ENCODE peak calls at places on chromosomes 12 and 14, in five cellular contexts. W is AG10803, P is omental fat pad, C is ovary, Y is neural crest cell. R is an unnamed sample.
A peak's percentile ranks its signal among the peaks of the same experiment; 100 is the strongest.

GRCh38 chr12:111304642-111305071 is 64.2 kb downstream of the PHETA1 start:
- DNase-seq in W (no peak), P (no peak), C (no peak), Y (no peak), R (no peak)

GRCh38 chr14:80084196-80084595 is 127.1 kb downstream of the DIO2 start:
- DNase-seq in W (no peak), P (no peak), C (no peak), Y (no peak), R (no peak)

GRCh38 chr14:87179936-87180335 is 813.0 kb downstream of the GALC start:
- DNase-seq in W (no peak), P (no peak), C (no peak), Y (no peak), R (no peak)

GRCh38 chr14:70013269-70013873 is 134.2 kb downstream of the SMOC1 start:
- DNase-seq in W (no peak), P (no peak), C (no peak), Y (peak; percentile 63), R (no peak)

GRCh38 chr12:52742196-52742580 is 35.0 kb downstream of the KRT76 start:
- DNase-seq in W (no peak), P (no peak), C (no peak), Y (no peak), R (no peak)

GRCh38 chr12:2687058-2687457 is 107.7 kb upstream of the FKBP4 start:
- DNase-seq in W (no peak), P (no peak), C (no peak), Y (no peak), R (no peak)

GRCh38 chr12:109258607-109259544 is 50.2 kb downstream of the FOXN4 start:
- DNase-seq in W (no peak), P (no peak), C (no peak), Y (no peak), R (no peak)

GRCh38 chr12:4908694-4909396 is 860 bp upstream of the KCNA1 start:
- DNase-seq in W (no peak), P (no peak), C (no peak), Y (peak; percentile 57), R (no peak)

GRCh38 chr12:108969622-108970021 is 51.2 kb downstream of the SVOP start:
- DNase-seq in W (no peak), P (no peak), C (no peak), Y (no peak), R (no peak)

GRCh38 chr12:119956047-119956446 is 33.0 kb upstream of the BICDL1 start:
- DNase-seq in W (no peak), P (no peak), C (no peak), Y (no peak), R (no peak)

GRCh38 chr12:50061172-50061571 is 3.8 kb downstream of the ASIC1 start:
- DNase-seq in W (no peak), P (no peak), C (no peak), Y (no peak), R (no peak)

GRCh38 chr12:106493531-106493930 is 89.3 kb upstream of the RFX4 start:
- DNase-seq in W (no peak), P (no peak), C (no peak), Y (peak; percentile 31), R (no peak)

GRCh38 chr12:77615331-77615730 is 215.4 kb upstream of the NAV3 start:
- DNase-seq in W (no peak), P (no peak), C (no peak), Y (no peak), R (no peak)

GRCh38 chr12:70724444-70724843 is 87.2 kb upstream of the PTPRB start:
- DNase-seq in W (peak; percentile 9), P (no peak), C (no peak), Y (no peak), R (no peak)

GRCh38 chr14:80390911-80391310 is 179.6 kb upstream of the DIO2 start:
- DNase-seq in W (peak; percentile 53), P (no peak), C (no peak), Y (no peak), R (no peak)

GRCh38 chr12:120225852-120226640 is 25.1 kb upstream of the RPLP0 start:
- DNase-seq in W (no peak), P (no peak), C (no peak), Y (no peak), R (no peak)

GRCh38 chr12:2300168-2300567 is 247.4 kb downstream of the CACNA1C start:
- DNase-seq in W (no peak), P (no peak), C (no peak), Y (no peak), R (no peak)

GRCh38 chr12:45726594-45727300 is 2.8 kb upstream of the ARID2 start:
- DNase-seq in W (peak; percentile 51), P (peak; percentile 29), C (peak; percentile 78), Y (peak; percentile 29), R (peak; percentile 86)

GRCh38 chr12:101021911-101022388 is 188.1 kb downstream of the SLC5A8 start:
- DNase-seq in W (peak; percentile 94), P (no peak), C (no peak), Y (no peak), R (no peak)

GRCh38 chr14:52840916-52841315 is 49.5 kb upstream of the GNPNAT1 start:
- DNase-seq in W (peak; percentile 69), P (no peak), C (no peak), Y (no peak), R (no peak)

GRCh38 chr12:29054790-29055663 is 94.1 kb upstream of the FAR2 start:
- DNase-seq in W (no peak), P (no peak), C (no peak), Y (no peak), R (no peak)

GRCh38 chr12:27524839-27525238 is 833 bp downstream of the PPFIBP1 start:
- DNase-seq in W (peak; percentile 57), P (no peak), C (peak; percentile 42), Y (no peak), R (no peak)

GRCh38 chr14:95150910-95151309 is 6.4 kb downstream of the DICER1 start:
- DNase-seq in W (no peak), P (no peak), C (no peak), Y (no peak), R (no peak)

GRCh38 chr14:36229262-36229661 is 52.7 kb upstream of the PTCSC3 start:
- DNase-seq in W (no peak), P (no peak), C (no peak), Y (no peak), R (no peak)

GRCh38 chr12:94621662-94622359 is 28.5 kb downstream of the TMCC3 start:
- DNase-seq in W (no peak), P (no peak), C (no peak), Y (no peak), R (no peak)

GRCh38 chr12:6788972-6789905 is at the start of gene CD4:
- DNase-seq in W (no peak), P (no peak), C (no peak), Y (no peak), R (no peak)

GRCh38 chr14:79254069-79254775 is 957.1 kb downstream of the DIO2 start:
- DNase-seq in W (peak; percentile 18), P (no peak), C (no peak), Y (no peak), R (no peak)

GRCh38 chr12:124402281-124403066 is 107.6 kb downstream of the RFLNA start:
- DNase-seq in W (no peak), P (no peak), C (no peak), Y (no peak), R (no peak)

GRCh38 chr12:105741786-105742566 is 396.8 kb downstream of the NUAK1 start:
- DNase-seq in W (peak; percentile 96), P (no peak), C (no peak), Y (no peak), R (no peak)

GRCh38 chr12:2627343-2628191 is 167.2 kb upstream of the FKBP4 start:
- DNase-seq in W (no peak), P (no peak), C (no peak), Y (no peak), R (no peak)

GRCh38 chr12:125203145-125203765 is 138.0 kb downstream of the AACS start:
- DNase-seq in W (no peak), P (no peak), C (no peak), Y (no peak), R (no peak)

GRCh38 chr14:20836668-20837338 is 34.2 kb upstream of the RNASE1 start:
- DNase-seq in W (peak; percentile 53), P (no peak), C (no peak), Y (no peak), R (no peak)

GRCh38 chr12:22255097-22255496 is 79.4 kb downstream of the ST8SIA1 start:
- DNase-seq in W (no peak), P (no peak), C (no peak), Y (peak; percentile 56), R (no peak)

GRCh38 chr12:122350444-122350843 is 72.0 kb downstream of the CLIP1 start:
- DNase-seq in W (peak; percentile 84), P (no peak), C (no peak), Y (no peak), R (no peak)
- TF ChIP-seq CTCF in W (peak; percentile 49), P (no peak), C (no peak), Y (no peak), R (no peak)

GRCh38 chr12:65740873-65741600 is 83.2 kb upstream of the HMGA2 start:
- DNase-seq in W (peak; percentile 71), P (peak; percentile 38), C (peak; percentile 93), Y (peak; percentile 81), R (peak; percentile 93)

GRCh38 chr12:65739606-65740005 is 84.7 kb upstream of the HMGA2 start:
- DNase-seq in W (no peak), P (no peak), C (no peak), Y (no peak), R (no peak)

GRCh38 chr12:65742481-65742971 is 81.8 kb upstream of the HMGA2 start:
- DNase-seq in W (peak; percentile 37), P (no peak), C (peak; percentile 18), Y (peak; percentile 18), R (peak; percentile 86)

GRCh38 chr12:65740506-65740872 is 83.8 kb upstream of the HMGA2 start:
- DNase-seq in W (peak; percentile 21), P (no peak), C (no peak), Y (no peak), R (no peak)

GRCh38 chr12:65741662-65742480 is 82.4 kb upstream of the HMGA2 start:
- DNase-seq in W (peak; percentile 41), P (no peak), C (peak; percentile 63), Y (peak; percentile 62), R (peak; percentile 86)
- TF ChIP-seq CTCF in W (no peak), P (no peak), C (no peak), Y (no peak), R (no peak)

GRCh38 chr14:30906752-30907658 is 32.6 kb downstream of the COCH start:
- DNase-seq in W (no peak), P (no peak), C (no peak), Y (no peak), R (no peak)
- TF ChIP-seq CTCF in W (peak; percentile 25), P (no peak), C (no peak), Y (peak; percentile 53), R (peak; percentile 60)

GRCh38 chr14:74326369-74327152 is 21.7 kb upstream of the VRTN start:
- DNase-seq in W (no peak), P (no peak), C (no peak), Y (peak; percentile 10), R (no peak)

GRCh38 chr14:74325446-74325845 is 22.7 kb upstream of the ABCD4 start:
- DNase-seq in W (no peak), P (no peak), C (no peak), Y (no peak), R (no peak)

DNA sequence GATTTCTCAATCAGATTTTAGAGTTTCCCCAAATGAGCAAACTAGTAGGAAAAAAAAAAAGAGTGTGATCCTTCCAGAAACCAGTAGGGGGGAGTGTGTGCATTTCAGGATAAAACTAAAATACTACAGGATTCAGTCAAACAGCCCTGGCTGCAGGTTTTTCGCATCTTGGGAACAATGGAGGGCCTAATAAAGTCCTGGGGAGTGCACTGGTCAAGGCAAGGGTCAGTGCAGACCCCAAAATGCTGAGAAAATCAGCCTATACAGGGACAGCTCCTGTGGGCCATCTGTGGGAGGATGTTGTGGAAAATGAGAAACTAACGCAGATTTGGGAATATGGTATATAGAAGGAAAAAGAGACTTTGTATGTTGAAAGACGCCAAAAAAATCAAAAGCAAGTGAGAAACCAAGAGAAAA is 22.2 kb upstream of the ABCD4 start:
- DNase-seq in W (peak; percentile 52), P (no peak), C (no peak), Y (peak; percentile 14), R (no peak)
- TF ChIP-seq CTCF in W (peak; percentile 79), P (no peak), C (no peak), Y (peak; percentile 77), R (peak; percentile 71)

R was measured in osteocyte.